ENCODE peak calls at places on chromosomes 3 and 15, in eight cellular contexts. K is endothelial cell, O is AG04450, Q is fibroblast of the conjunctiva, E is HCEC 1CT, W is fibroblast of lung, D is EH, T is HTR-8/SVneo. P is an unnamed sample.

GRCh38 chr3:127158614-127159221 is 34.2 kb upstream of the PRR23E start:
- DNase-seq in O (no peak), K (peak), Q (no peak), D (peak), E (no peak), T (no peak), W (peak), P (no peak)

GRCh38 chr15:91263632-91264477 is 163.8 kb downstream of the SV2B start:
- DNase-seq in Q (no peak), E (no peak), D (peak), T (no peak), K (no peak), W (peak), O (no peak), P (no peak)

GRCh38 chr15:90463381-90463780 is 66.3 kb upstream of the CRTC3 start:
- DNase-seq in Q (peak), D (peak), O (no peak), W (peak), K (no peak), T (no peak), E (peak), P (no peak)

GRCh38 chr3:197505796-197506553 is 49.8 kb downstream of the BDH1 start:
- DNase-seq in W (no peak), T (no peak), K (no peak), Q (no peak), E (no peak), O (no peak), D (no peak), P (no peak)

GRCh38 chr3:79405183-79405582 is 362.6 kb downstream of the ROBO1 start:
- DNase-seq in O (no peak), E (no peak), W (no peak), K (no peak), Q (no peak), T (no peak), D (no peak), P (no peak)

GRCh38 chr3:68148471-68148870 is 494.1 kb upstream of the SUCLG2 start:
- DNase-seq in O (no peak), E (no peak), T (no peak), W (no peak), D (no peak), K (no peak), Q (no peak), P (no peak)

GRCh38 chr3:76965122-76965725 is 74.7 kb upstream of the ROBO2 start:
- DNase-seq in D (no peak), K (no peak), Q (no peak), O (no peak), T (no peak), E (peak), W (no peak), P (no peak)

GRCh38 chr3:191438150-191438814 is 22.7 kb upstream of the PYDC2 start:
- DNase-seq in W (no peak), Q (no peak), E (no peak), K (no peak), O (no peak), D (no peak), T (no peak), P (no peak)

P was measured in HS-27A.